ENCODE peak calls at places on chromosomes 12 and 14, in six cellular contexts. V is A549, W is Karpas-422, O is GM12878, U is neural progenitor cell, B is PC-3. S is an unnamed sample.

GRCh38 chr14:59583755-59584154 is 7.1 kb upstream of the CCDC175 start:
- DNase-seq in O (no peak), V (peak; percentile 8), B (peak; percentile 62), W (no peak), U (no peak), S (no peak)

GRCh38 chr12:4037747-4038312 is 164.6 kb upstream of the PARP11 start:
- DNase-seq in U (peak; percentile 59), O (no peak), V (peak; percentile 42), B (peak; percentile 58), W (no peak), S (no peak)

GRCh38 chr12:89350661-89351488 is 1.4 kb downstream of the DUSP6 start:
- DNase-seq in O (no peak), U (peak; percentile 31), B (no peak), W (peak; percentile 80), V (no peak), S (no peak)

GRCh38 chr12:57518176-57518919 is 2.0 kb downstream of the DDIT3 start:
- DNase-seq in B (no peak), W (no peak), V (no peak), U (no peak), O (no peak), S (no peak)

GRCh38 chr14:94113490-94113889 is 3.0 kb downstream of the IFI27 start:
- DNase-seq in V (no peak), U (no peak), W (no peak), B (no peak), O (no peak), S (no peak)

GRCh38 chr12:6267007-6267721 is 43.3 kb upstream of the PLEKHG6 start:
- DNase-seq in B (peak; percentile 22), O (no peak), W (no peak), U (no peak), V (no peak), S (peak; percentile 57)

GRCh38 chr12:120234643-120235368 is 30.7 kb downstream of the PXN start:
- DNase-seq in B (peak; percentile 99), W (no peak), O (no peak), V (peak; percentile 96), U (peak; percentile 71), S (peak; percentile 80)

GRCh38 chr12:25924535-25925001 is 33.9 kb upstream of the RASSF8 start:
- DNase-seq in O (no peak), B (peak; percentile 100), U (peak; percentile 41), V (peak; percentile 5), W (no peak), S (peak; percentile 69)

GRCh38 chr14:93984987-93985410 is 8.6 kb upstream of the ASB2 start:
- DNase-seq in B (peak; percentile 70), U (peak; percentile 65), V (peak; percentile 56), W (peak; percentile 69), O (no peak), S (no peak)

GRCh38 chr14:29759521-29760340 is 167.9 kb downstream of the PRKD1 start:
- DNase-seq in B (no peak), U (no peak), W (peak; percentile 34), V (no peak), O (peak; percentile 8), S (no peak)

GRCh38 chr14:84468153-84468552 is 1061.8 kb upstream of the FLRT2 start:
- DNase-seq in U (no peak), V (no peak), O (no peak), W (no peak), B (peak; percentile 46), S (no peak)

GRCh38 chr12:48861111-48861510 is 4.6 kb downstream of the RND1 start:
- DNase-seq in O (no peak), U (no peak), V (no peak), W (no peak), B (peak; percentile 11), S (no peak)

GRCh38 chr12:1277905-1278304 is 286.9 kb downstream of the ERC1 start:
- DNase-seq in O (no peak), W (no peak), U (peak; percentile 4), B (no peak), V (no peak), S (no peak)

GRCh38 chr12:89750821-89751227 is 42.2 kb upstream of the ATP2B1 start:
- DNase-seq in V (no peak), W (no peak), U (no peak), O (no peak), B (peak; percentile 90), S (no peak)

GRCh38 chr12:89566615-89567014 is 40.8 kb upstream of the POC1B start:
- DNase-seq in V (no peak), O (no peak), W (no peak), B (no peak), U (no peak), S (peak; percentile 15)

GRCh38 chr14:92637228-92637627 is 111.2 kb downstream of the LGMN start:
- DNase-seq in B (no peak), W (no peak), V (no peak), O (no peak), U (peak; percentile 81), S (no peak)

GRCh38 chr12:11813422-11813813 is 163.9 kb downstream of the ETV6 start:
- DNase-seq in W (no peak), U (peak; percentile 16), O (no peak), V (no peak), B (no peak), S (no peak)

GRCh38 chr12:47700263-47700662 is 5.6 kb downstream of the RPAP3 start:
- DNase-seq in U (no peak), V (no peak), W (no peak), B (no peak), O (no peak), S (no peak)

GRCh38 chr14:104211741-104212140 is 73.4 kb downstream of the KIF26A start:
- DNase-seq in O (no peak), B (no peak), U (no peak), W (no peak), V (no peak), S (no peak)

GRCh38 chr12:71054551-71054950 is 103.2 kb downstream of the TSPAN8 start:
- DNase-seq in O (no peak), W (no peak), B (no peak), V (no peak), U (no peak), S (no peak)

GRCh38 chr12:114483996-114484395 is 78.1 kb upstream of the TBX5 start:
- DNase-seq in W (no peak), V (no peak), O (no peak), B (no peak), U (no peak), S (no peak)

GRCh38 chr12:50271724-50272247 is 11.5 kb downstream of the LIMA1 start:
- DNase-seq in U (no peak), W (no peak), B (no peak), V (no peak), O (no peak), S (no peak)

GRCh38 chr12:8742501-8742900 is 44.7 kb downstream of the RIMKLB start:
- DNase-seq in V (peak; percentile 9), B (no peak), O (no peak), W (no peak), U (no peak), S (peak; percentile 2)

GRCh38 chr14:34982421-34983147 is at the start of gene SRP54:
- DNase-seq in B (peak; percentile 97), W (peak; percentile 100), V (peak; percentile 99), O (peak; percentile 95), U (peak; percentile 100), S (peak; percentile 97)

GRCh38 chr14:34981743-34982420 is 910 bp upstream of the SRP54 start:
- DNase-seq in W (peak; percentile 83), U (peak; percentile 64), B (peak; percentile 49), O (no peak), V (peak; percentile 58), S (no peak)

GRCh38 chr14:34987180-34987579 is 4.4 kb downstream of the SRP54 start:
- DNase-seq in U (no peak), O (no peak), V (no peak), B (no peak), W (no peak), S (no peak)

GRCh38 chr14:34983148-34983760 is 462 bp downstream of the SRP54 start:
- DNase-seq in B (no peak), U (no peak), O (no peak), V (no peak), W (no peak), S (no peak)

GRCh38 chr14:34985740-34986139 is 2.9 kb downstream of the SRP54 start:
- DNase-seq in B (no peak), W (no peak), V (no peak), O (no peak), U (no peak), S (no peak)
- H3K4me3 ChIP-seq in B (no peak overlapping the region), W (peak overlapping the region; percentile 5), V (no peak overlapping the region), O (peak overlapping the region; percentile 89), U (no peak overlapping the region), S (no peak overlapping the region)

GRCh38 chr12:62631531-62632520 is 165.2 kb downstream of the MON2 start:
- DNase-seq in B (no peak), U (peak; percentile 75), O (no peak), W (no peak), V (peak; percentile 68), S (no peak)

GRCh38 chr12:62632521-62632920 is 165.9 kb downstream of the MON2 start:
- DNase-seq in V (no peak), W (no peak), U (peak; percentile 55), B (no peak), O (no peak), S (no peak)

GRCh38 chr12:62627181-62627580 is 160.6 kb downstream of the MON2 start:
- DNase-seq in O (no peak), V (no peak), W (no peak), B (no peak), U (no peak), S (no peak)

GRCh38 chr12:62629413-62629812 is 162.8 kb downstream of the MON2 start:
- DNase-seq in V (no peak), O (no peak), U (peak; percentile 50), B (no peak), W (no peak), S (no peak)

DNA sequence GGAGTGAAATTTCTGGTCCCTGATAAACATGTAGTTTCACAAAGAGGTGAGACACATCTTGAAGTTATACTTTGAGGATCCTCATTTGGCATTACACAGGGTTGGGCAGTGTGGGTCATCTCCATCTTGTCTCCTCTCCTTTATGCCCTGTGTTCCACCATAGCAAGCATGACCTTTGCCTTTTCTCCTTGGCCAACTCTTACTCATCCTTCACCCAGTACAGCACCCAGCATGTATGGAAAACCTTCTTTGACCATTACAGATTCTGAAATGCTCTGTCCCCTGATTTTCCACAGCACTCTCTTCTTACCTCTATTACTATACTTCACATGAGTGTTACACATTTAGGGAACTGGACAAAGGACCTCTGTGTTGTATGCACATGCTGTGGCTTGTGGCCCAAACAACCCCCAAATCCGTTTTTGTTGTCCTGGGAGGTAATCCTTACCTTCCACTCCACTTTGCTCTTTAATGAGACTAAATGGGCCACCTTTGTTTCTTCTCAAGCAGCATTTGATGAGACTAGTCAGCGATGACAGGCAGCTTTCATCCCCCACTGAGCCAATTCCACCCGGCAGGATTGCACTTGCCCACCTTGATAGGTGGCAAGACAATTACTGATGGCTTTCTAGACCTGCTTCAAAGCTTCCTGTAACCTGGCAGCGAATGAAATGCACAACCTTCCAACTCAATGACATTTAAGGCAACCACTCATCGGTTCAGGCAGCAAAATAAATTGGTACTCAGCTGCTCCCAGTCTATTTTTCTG is 163.5 kb downstream of the MON2 start:
- DNase-seq in O (no peak), B (no peak), V (no peak), U (no peak), W (no peak), S (no peak)
- H3K4me2 ChIP-seq in O (no peak overlapping the region), B (no peak overlapping the region), V (no peak overlapping the region), U (peak overlapping the region; percentile 36), W (no peak overlapping the region), S (no peak overlapping the region)

GRCh38 chr12:96829354-96829753 is 77.7 kb upstream of the NEDD1 start:
- DNase-seq in O (no peak), U (no peak), V (no peak), W (no peak), B (no peak), S (no peak)
- H3K4me3 ChIP-seq in O (no peak overlapping the region), U (no peak overlapping the region), V (no peak overlapping the region), W (no peak overlapping the region), B (no peak overlapping the region), S (no peak overlapping the region)

GRCh38 chr12:19186722-19187661 is 57.5 kb downstream of the PLEKHA5 start:
- DNase-seq in O (no peak), V (peak; percentile 59), B (peak; percentile 68), U (peak; percentile 65), W (peak; percentile 78), S (no peak)
- H3K4me2 ChIP-seq in O (no peak overlapping the region), V (no peak overlapping the region), B (no peak overlapping the region), U (no peak overlapping the region), W (peak overlapping the region; percentile 18), S (no peak overlapping the region)